ENCODE peak calls at places on chromosomes 4 and X, in four cellular contexts. K, O, L and T are unnamed samples.
A peak's percentile ranks its signal among the peaks of the same experiment; 100 is the strongest.

GRCh38 chr4:69224891-69225290 is 10.3 kb upstream of the UGT2B11 start:
- DNase-seq in K (no peak), O (no peak), L (no peak), T (no peak)

GRCh38 chr4:217891-218290 is 87.4 kb downstream of the ZNF732 start:
- DNase-seq in K (no peak), O (no peak), L (no peak), T (no peak)

GRCh38 chr4:125891597-125892258 is 577.0 kb downstream of the FAT4 start:
- DNase-seq in K (no peak), O (no peak), L (no peak), T (no peak)

GRCh38 chr4:140151700-140152014 is 2.3 kb downstream of the MAML3 start:
- DNase-seq in K (peak; percentile 82), O (peak; percentile 92), L (peak; percentile 78), T (peak; percentile 91)

GRCh38 chr4:44118971-44119680 is 329.5 kb downstream of the KCTD8 start:
- DNase-seq in K (no peak), O (no peak), L (no peak), T (no peak)

GRCh38 chr4:136713140-136713539 is 819.2 kb downstream of the PCDH18 start:
- DNase-seq in K (no peak), O (no peak), L (no peak), T (no peak)

GRCh38 chr4:183405371-183405770 is 39.1 kb upstream of the CDKN2AIP start:
- DNase-seq in K (no peak), O (no peak), L (no peak), T (no peak)

GRCh38 chrX:109619816-109620215 is 5.2 kb downstream of the KCNE5 start:
- DNase-seq in K (no peak), O (no peak), L (no peak), T (no peak)

GRCh38 chrX:45513042-45513441 is 312.4 kb upstream of the DIPK2B start:
- DNase-seq in K (no peak), O (no peak), L (no peak), T (no peak)

GRCh38 chrX:139538907-139539593 is 8.5 kb downstream of the F9 start:
- DNase-seq in K (no peak), O (no peak), L (no peak), T (no peak)

GRCh38 chrX:74431807-74432206 is 10.5 kb downstream of the SLC16A2 start:
- DNase-seq in K (no peak), O (no peak), L (no peak), T (no peak)

GRCh38 chrX:94216738-94217137 is 542.7 kb downstream of the FAM133A start:
- DNase-seq in K (no peak), O (no peak), L (no peak), T (no peak)

GRCh38 chr4:81811562-81812293 is 340.0 kb upstream of the RASGEF1B start:
- DNase-seq in K (no peak), O (no peak), L (no peak), T (no peak)

GRCh38 chrX:15405846-15406245 is 21.6 kb upstream of the VEGFD start:
- DNase-seq in K (no peak), O (no peak), L (peak; percentile 19), T (no peak)

GRCh38 chr4:125911481-125911880 is 596.7 kb downstream of the FAT4 start:
- DNase-seq in K (no peak), O (no peak), L (no peak), T (no peak)

GRCh38 chr4:161254375-161254774 is 909.4 kb downstream of the FSTL5 start:
- DNase-seq in K (no peak), O (no peak), L (no peak), T (no peak)

GRCh38 chrX:9928083-9928482 is 39.1 kb upstream of the CLDN34 start:
- DNase-seq in K (no peak), O (no peak), L (no peak), T (no peak)

GRCh38 chrX:40132751-40133150 is 35.0 kb upstream of the BCOR start:
- DNase-seq in K (no peak), O (peak; percentile 75), L (peak; percentile 59), T (peak; percentile 92)

GRCh38 chr4:77092832-77093800 is 17.3 kb upstream of the CCNI start:
- DNase-seq in K (peak; percentile 37), O (no peak), L (no peak), T (no peak)

GRCh38 chr4:5751073-5751917 is 40.3 kb downstream of the EVC start:
- DNase-seq in K (no peak), O (no peak), L (no peak), T (peak; percentile 58)

GRCh38 chr4:148065069-148065468 is 333.2 kb downstream of the ARHGAP10 start:
- DNase-seq in K (no peak), O (no peak), L (no peak), T (no peak)

GRCh38 chr4:3227878-3228675 is 20.9 kb upstream of the MSANTD1 start:
- DNase-seq in K (no peak), O (no peak), L (no peak), T (no peak)

GRCh38 chr4:1381944-1382541 is 24.2 kb downstream of the NKX1-1 start:
- DNase-seq in K (no peak), O (no peak), L (peak; percentile 9), T (no peak)

GRCh38 chr4:3464911-3465697 is 2.0 kb downstream of the DOK7 start:
- DNase-seq in K (no peak), O (no peak), L (peak; percentile 8), T (no peak)

GRCh38 chrX:149487292-149487691 is 17.8 kb downstream of the IDS start:
- DNase-seq in K (peak; percentile 4), O (no peak), L (no peak), T (no peak)

GRCh38 chrX:150502979-150503897 is 65.2 kb upstream of the MTM1 start:
- DNase-seq in K (no peak), O (no peak), L (no peak), T (no peak)

GRCh38 chr4:137471461-137471860 is 60.8 kb downstream of the PCDH18 start:
- DNase-seq in K (no peak), O (no peak), L (no peak), T (no peak)

GRCh38 chr4:99330648-99331047 is 9.4 kb upstream of the ADH1B start:
- DNase-seq in K (no peak), O (no peak), L (no peak), T (no peak)

GRCh38 chrX:19785647-19786046 is 101.8 kb downstream of the SH3KBP1 start:
- DNase-seq in K (no peak), O (no peak), L (no peak), T (no peak)

GRCh38 chr4:42715807-42716482 is 59.0 kb upstream of the ATP8A1 start:
- DNase-seq in K (no peak), O (peak; percentile 36), L (no peak), T (no peak)

GRCh38 chrX:51641421-51642021 is 22.8 kb upstream of the CENPVL3 start:
- DNase-seq in K (peak; percentile 47), O (no peak), L (no peak), T (no peak)

GRCh38 chr4:53592686-53593641 is 1.7 kb upstream of the LNX1 start:
- DNase-seq in K (no peak), O (peak; percentile 56), L (peak; percentile 22), T (peak; percentile 64)

GRCh38 chr4:137531951-137532868 is at the start of gene PCDH18:
- DNase-seq in K (no peak), O (peak; percentile 66), L (peak; percentile 85), T (peak; percentile 62)

GRCh38 chr4:90403781-90404180 is 276.6 kb downstream of the CCSER1 start:
- DNase-seq in K (no peak), O (no peak), L (no peak), T (no peak)

GRCh38 chrX:121581885-121582284 is 534.5 kb downstream of the GLUD2 start:
- DNase-seq in K (no peak), O (no peak), L (no peak), T (no peak)

GRCh38 chrX:121579016-121579760 is 531.8 kb downstream of the GLUD2 start:
- DNase-seq in K (peak; percentile 55), O (no peak), L (no peak), T (no peak)
- H3K4me1 ChIP-seq in K (no peaks in the 10 kb centered on the region), O (no peaks in the 10 kb centered on the region), L (no peaks in the 10 kb centered on the region), T (no peaks in the 10 kb centered on the region)

GRCh38 chr4:7582313-7583096 is 147.8 kb upstream of the PSAPL1 start:
- DNase-seq in K (no peak), O (no peak), L (no peak), T (no peak)
- H3K9me3 ChIP-seq in K (no peaks in the 10 kb centered on the region), O (peaks cover 42% of the 10 kb centered on the region), L (peaks cover 41% of the 10 kb centered on the region), T (peaks cover 4% of the 10 kb centered on the region)

GRCh38 chr4:184746532-184746870 is 12.6 kb upstream of the CENPU start:
- DNase-seq in K (no peak), O (peak; percentile 74), L (no peak), T (peak; percentile 17)
- H3K4me3 ChIP-seq in K (no peak overlapping the region), O (no peak overlapping the region), L (peak overlapping the region; percentile 30), T (peak overlapping the region; percentile 36)

DNA sequence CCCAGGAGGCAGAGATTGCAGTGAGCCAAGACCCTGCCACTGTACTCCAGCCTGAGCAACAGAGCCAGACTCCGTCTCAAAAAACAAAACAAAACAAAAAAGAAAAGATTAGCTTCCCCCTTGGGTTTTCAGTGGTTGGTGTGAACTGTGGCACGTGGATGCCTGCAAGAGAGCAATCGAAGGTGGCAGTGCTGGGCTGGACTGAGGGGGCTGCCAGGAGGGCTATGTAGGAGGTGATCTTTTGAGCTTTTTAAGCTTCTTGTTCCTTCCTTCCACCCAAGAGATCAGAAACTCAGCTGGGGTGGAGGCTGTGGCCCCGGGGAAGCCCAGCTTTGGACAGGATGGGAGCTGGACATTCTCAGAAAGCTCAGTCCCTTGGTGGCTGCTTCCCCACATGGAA is 49.6 kb downstream of the PRPS1 start:
- DNase-seq in K (no peak), O (no peak), L (peak; percentile 18), T (no peak)
- H3K4me1 ChIP-seq in K (peaks cover 57% of the 10 kb centered on the region), O (peaks cover 63% of the 10 kb centered on the region), L (peaks cover 59% of the 10 kb centered on the region), T (peaks cover 8% of the 10 kb centered on the region)

GRCh38 chrX:58044130-58044529 is 133.9 kb upstream of the ZXDA start:
- DNase-seq in K (no peak), O (no peak), L (no peak), T (no peak)
- H3K9me3 ChIP-seq in K (no peaks in the 10 kb centered on the region), O (peaks cover 22% of the 10 kb centered on the region), L (peaks cover 16% of the 10 kb centered on the region), T (peaks cover 9% of the 10 kb centered on the region)

GRCh38 chr4:129603241-129603931 is 507.4 kb downstream of the C4orf33 start:
- DNase-seq in K (no peak), O (no peak), L (no peak), T (no peak)

GRCh38 chr4:129600898-129601297 is 504.9 kb downstream of the C4orf33 start:
- DNase-seq in K (no peak), O (no peak), L (no peak), T (no peak)

GRCh38 chr4:129602447-129602846 is 506.5 kb downstream of the C4orf33 start:
- DNase-seq in K (no peak), O (no peak), L (no peak), T (no peak)

GRCh38 chr4:129604632-129605031 is 508.7 kb downstream of the C4orf33 start:
- DNase-seq in K (no peak), O (no peak), L (no peak), T (no peak)
- H3K4me3 ChIP-seq in K (no peak overlapping the region), O (no peak overlapping the region), L (no peak overlapping the region), T (no peak overlapping the region)

DNA sequence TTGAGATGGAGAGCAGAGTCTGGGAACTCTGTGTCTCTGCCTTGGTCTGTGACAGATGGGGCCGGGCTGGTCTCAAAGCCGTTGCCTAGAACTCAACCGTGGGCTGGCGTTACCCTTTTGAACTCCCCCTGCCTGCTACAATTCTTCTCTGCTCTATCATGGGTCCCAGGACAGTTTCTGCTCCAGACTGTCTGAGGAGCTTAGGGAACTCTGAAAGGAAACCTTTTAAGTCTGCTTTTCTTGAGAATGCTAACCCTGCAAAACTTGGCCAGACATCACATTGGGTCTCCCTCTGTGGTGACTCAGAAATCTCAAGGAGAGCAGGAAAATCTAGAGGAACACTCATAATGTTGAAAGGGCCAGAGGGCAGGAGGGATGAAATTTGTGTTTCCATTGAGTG is 240.6 kb downstream of the CBR4 start:
- DNase-seq in K (no peak), O (no peak), L (no peak), T (peak; percentile 73)
- H3K4me1 ChIP-seq in K (no peaks in the 10 kb centered on the region), O (no peaks in the 10 kb centered on the region), L (peaks cover 90% of the 10 kb centered on the region), T (peaks cover 46% of the 10 kb centered on the region)

GRCh38 chrX:75746891-75747639 is 38.0 kb downstream of the MAGEE2 start:
- DNase-seq in K (peak; percentile 66), O (peak; percentile 25), L (peak; percentile 42), T (no peak)
- H3K9me3 ChIP-seq in K (no peaks in the 10 kb centered on the region), O (peaks cover 19% of the 10 kb centered on the region), L (peaks cover 43% of the 10 kb centered on the region), T (peaks cover 35% of the 10 kb centered on the region)